ENCODE peak calls at places on chromosomes 11 and 22, in four cellular contexts. One of them, this sample, is unnamed.

GRCh38 chr22:28711820-28712777 is 29.5 kb downstream of the CHEK2 start:
- DNase-seq in lung: no peak
- DNase-seq in fibroblast of mammary gland: peak
- DNase-seq in progenitor cell of endocrine pancreas: no peak
- DNase-seq in this sample: no peak

GRCh38 chr22:29938285-29938693 is 55.3 kb downstream of the MTMR3 start:
- DNase-seq in lung: no peak
- DNase-seq in fibroblast of mammary gland: no peak
- DNase-seq in progenitor cell of endocrine pancreas: no peak
- DNase-seq in this sample: no peak

GRCh38 chr11:44321059-44321458 is 11.1 kb upstream of the ALX4 start:
- DNase-seq in lung: no peak
- DNase-seq in fibroblast of mammary gland: no peak
- DNase-seq in progenitor cell of endocrine pancreas: no peak
- DNase-seq in this sample: no peak

GRCh38 chr11:27477831-27478230 is 5.2 kb upstream of the LGR4 start:
- DNase-seq in lung: no peak
- DNase-seq in fibroblast of mammary gland: no peak
- DNase-seq in progenitor cell of endocrine pancreas: no peak
- DNase-seq in this sample: no peak

GRCh38 chr22:39463931-39464390 is 7.1 kb downstream of the MGAT3 start:
- DNase-seq in lung: peak
- DNase-seq in fibroblast of mammary gland: no peak
- DNase-seq in progenitor cell of endocrine pancreas: no peak
- DNase-seq in this sample: no peak

GRCh38 chr11:121687961-121688566 is 235.3 kb upstream of the SORL1-AS1 start:
- DNase-seq in lung: no peak
- DNase-seq in fibroblast of mammary gland: peak
- DNase-seq in progenitor cell of endocrine pancreas: no peak
- DNase-seq in this sample: no peak

GRCh38 chr22:32331236-32331917 is 26.3 kb upstream of the RFPL3 start:
- DNase-seq in lung: no peak
- DNase-seq in fibroblast of mammary gland: no peak
- DNase-seq in progenitor cell of endocrine pancreas: no peak
- DNase-seq in this sample: no peak

GRCh38 chr11:34890089-34890488 is 26.1 kb downstream of the APIP start:
- DNase-seq in lung: no peak
- DNase-seq in fibroblast of mammary gland: no peak
- DNase-seq in progenitor cell of endocrine pancreas: no peak
- DNase-seq in this sample: no peak

GRCh38 chr11:102318469-102318868 is 1.2 kb downstream of the BIRC3 start:
- DNase-seq in lung: no peak
- DNase-seq in fibroblast of mammary gland: peak
- DNase-seq in progenitor cell of endocrine pancreas: no peak
- DNase-seq in this sample: no peak

GRCh38 chr11:120303004-120303637 is 22.0 kb upstream of the TLCD5 start:
- DNase-seq in lung: peak
- DNase-seq in fibroblast of mammary gland: peak
- DNase-seq in progenitor cell of endocrine pancreas: peak
- DNase-seq in this sample: peak

GRCh38 chr22:39423976-39424375 is 24.4 kb downstream of the TAB1 start:
- DNase-seq in lung: no peak
- DNase-seq in fibroblast of mammary gland: no peak
- DNase-seq in progenitor cell of endocrine pancreas: no peak
- DNase-seq in this sample: no peak

GRCh38 chr11:103735497-103736032 is 300.9 kb upstream of the DDI1 start:
- DNase-seq in lung: no peak
- DNase-seq in fibroblast of mammary gland: peak
- DNase-seq in progenitor cell of endocrine pancreas: no peak
- DNase-seq in this sample: no peak

DNA sequence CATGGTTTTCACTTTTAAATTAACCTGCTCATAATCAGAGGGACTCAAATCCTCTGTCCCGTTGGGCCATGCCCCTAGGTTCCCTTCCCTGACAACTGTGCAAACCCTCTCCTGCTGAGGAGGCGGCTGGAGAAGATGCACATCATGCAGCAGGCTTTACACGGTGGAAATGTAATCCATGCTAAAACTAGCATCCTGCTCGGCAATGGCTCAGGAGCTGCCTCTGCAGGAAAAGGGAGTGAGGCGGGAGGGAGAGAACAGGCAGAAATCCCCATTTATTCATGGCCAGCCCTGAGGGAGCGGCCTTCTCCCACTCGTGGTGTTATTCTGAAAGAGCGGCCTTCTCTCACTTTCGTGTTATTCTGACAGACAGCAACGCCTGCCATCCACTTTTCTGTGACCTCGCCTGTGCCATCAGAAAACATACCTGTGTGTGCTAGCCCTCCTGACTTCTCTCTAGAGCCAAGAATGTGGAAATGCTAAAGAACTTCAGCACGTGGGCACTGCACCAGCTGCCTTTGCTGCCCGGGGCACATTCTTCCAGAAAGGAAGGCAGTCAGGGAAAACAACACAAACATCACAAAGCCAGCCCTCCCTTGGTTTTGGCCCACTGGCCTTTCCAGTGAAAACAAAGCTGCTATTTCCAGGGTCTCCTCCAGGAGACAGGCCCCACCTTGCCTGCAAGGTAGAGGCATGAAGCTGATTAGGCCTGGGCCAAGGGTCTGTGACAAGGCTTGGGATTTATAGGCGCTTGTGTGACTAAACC is 62.9 kb upstream of the BID start:
- DNase-seq in lung: no peak
- DNase-seq in fibroblast of mammary gland: no peak
- DNase-seq in progenitor cell of endocrine pancreas: no peak
- DNase-seq in this sample: no peak
- TF ChIP-seq CTCF in lung: no peak
- TF ChIP-seq CTCF in fibroblast of mammary gland: no peak
- TF ChIP-seq CTCF in progenitor cell of endocrine pancreas: no peak
- TF ChIP-seq CTCF in this sample: no peak

GRCh38 chr11:22733433-22733832 is 67.0 kb downstream of the GAS2 start:
- DNase-seq in lung: no peak
- DNase-seq in fibroblast of mammary gland: no peak
- DNase-seq in progenitor cell of endocrine pancreas: no peak
- DNase-seq in this sample: no peak

GRCh38 chr11:22732588-22732987 is 66.2 kb downstream of the GAS2 start:
- DNase-seq in lung: no peak
- DNase-seq in fibroblast of mammary gland: no peak
- DNase-seq in progenitor cell of endocrine pancreas: no peak
- DNase-seq in this sample: no peak

GRCh38 chr11:22728600-22729394 is 62.4 kb downstream of the GAS2 start:
- DNase-seq in lung: no peak
- DNase-seq in fibroblast of mammary gland: no peak
- DNase-seq in progenitor cell of endocrine pancreas: no peak
- DNase-seq in this sample: no peak

GRCh38 chr11:22733849-22734248 is 67.4 kb downstream of the GAS2 start:
- DNase-seq in lung: no peak
- DNase-seq in fibroblast of mammary gland: no peak
- DNase-seq in progenitor cell of endocrine pancreas: no peak
- DNase-seq in this sample: no peak

GRCh38 chr11:22730319-22730718 is 63.9 kb downstream of the GAS2 start:
- DNase-seq in lung: no peak
- DNase-seq in fibroblast of mammary gland: peak
- DNase-seq in progenitor cell of endocrine pancreas: no peak
- DNase-seq in this sample: no peak
- TF ChIP-seq CTCF in lung: no peak
- TF ChIP-seq CTCF in fibroblast of mammary gland: no peak
- TF ChIP-seq CTCF in progenitor cell of endocrine pancreas: peak
- TF ChIP-seq CTCF in this sample: no peak

DNA sequence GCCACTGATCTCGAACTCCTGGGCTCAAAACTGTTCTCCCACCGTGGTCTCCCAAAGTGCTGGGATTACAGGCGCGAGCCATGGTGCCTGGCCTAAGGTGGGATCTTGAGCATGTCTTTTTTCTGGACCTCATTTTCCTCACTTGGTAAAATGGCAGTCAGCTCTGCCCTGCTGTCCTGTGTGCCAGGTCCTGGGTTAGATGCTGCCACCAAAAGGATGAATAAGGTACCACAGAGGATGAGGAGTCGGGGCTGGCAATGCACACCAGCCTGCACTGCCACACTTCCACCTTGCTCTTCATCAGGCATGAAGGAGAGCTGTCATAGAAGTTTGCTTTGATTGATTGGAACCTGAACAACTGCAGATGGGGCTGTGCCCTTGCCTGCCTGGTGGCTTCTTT is 32.3 kb downstream of the ACO2 start:
- DNase-seq in lung: no peak
- DNase-seq in fibroblast of mammary gland: no peak
- DNase-seq in progenitor cell of endocrine pancreas: no peak
- DNase-seq in this sample: no peak
- TF ChIP-seq CTCF in lung: no peak
- TF ChIP-seq CTCF in fibroblast of mammary gland: peak
- TF ChIP-seq CTCF in progenitor cell of endocrine pancreas: no peak
- TF ChIP-seq CTCF in this sample: no peak

GRCh38 chr11:124746621-124747243 is 5.3 kb downstream of the VSIG2 start:
- DNase-seq in lung: peak
- DNase-seq in fibroblast of mammary gland: peak
- DNase-seq in progenitor cell of endocrine pancreas: peak
- DNase-seq in this sample: peak
- TF ChIP-seq CTCF in lung: peak
- TF ChIP-seq CTCF in fibroblast of mammary gland: peak
- TF ChIP-seq CTCF in progenitor cell of endocrine pancreas: peak
- TF ChIP-seq CTCF in this sample: no peak

GRCh38 chr11:119054418-119054817 is 2.6 kb downstream of the HYOU1 start:
- DNase-seq in lung: no peak
- DNase-seq in fibroblast of mammary gland: no peak
- DNase-seq in progenitor cell of endocrine pancreas: no peak
- DNase-seq in this sample: no peak

GRCh38 chr11:119056397-119056999 is 507 bp downstream of the HYOU1 start:
- DNase-seq in lung: peak
- DNase-seq in fibroblast of mammary gland: no peak
- DNase-seq in progenitor cell of endocrine pancreas: peak
- DNase-seq in this sample: no peak

GRCh38 chr11:119061256-119061655 is 4.3 kb upstream of the HYOU1 start:
- DNase-seq in lung: no peak
- DNase-seq in fibroblast of mammary gland: no peak
- DNase-seq in progenitor cell of endocrine pancreas: no peak
- DNase-seq in this sample: no peak

GRCh38 chr11:119055901-119056300 is 1.1 kb downstream of the HYOU1 start:
- DNase-seq in lung: no peak
- DNase-seq in fibroblast of mammary gland: peak
- DNase-seq in progenitor cell of endocrine pancreas: no peak
- DNase-seq in this sample: no peak

DNA sequence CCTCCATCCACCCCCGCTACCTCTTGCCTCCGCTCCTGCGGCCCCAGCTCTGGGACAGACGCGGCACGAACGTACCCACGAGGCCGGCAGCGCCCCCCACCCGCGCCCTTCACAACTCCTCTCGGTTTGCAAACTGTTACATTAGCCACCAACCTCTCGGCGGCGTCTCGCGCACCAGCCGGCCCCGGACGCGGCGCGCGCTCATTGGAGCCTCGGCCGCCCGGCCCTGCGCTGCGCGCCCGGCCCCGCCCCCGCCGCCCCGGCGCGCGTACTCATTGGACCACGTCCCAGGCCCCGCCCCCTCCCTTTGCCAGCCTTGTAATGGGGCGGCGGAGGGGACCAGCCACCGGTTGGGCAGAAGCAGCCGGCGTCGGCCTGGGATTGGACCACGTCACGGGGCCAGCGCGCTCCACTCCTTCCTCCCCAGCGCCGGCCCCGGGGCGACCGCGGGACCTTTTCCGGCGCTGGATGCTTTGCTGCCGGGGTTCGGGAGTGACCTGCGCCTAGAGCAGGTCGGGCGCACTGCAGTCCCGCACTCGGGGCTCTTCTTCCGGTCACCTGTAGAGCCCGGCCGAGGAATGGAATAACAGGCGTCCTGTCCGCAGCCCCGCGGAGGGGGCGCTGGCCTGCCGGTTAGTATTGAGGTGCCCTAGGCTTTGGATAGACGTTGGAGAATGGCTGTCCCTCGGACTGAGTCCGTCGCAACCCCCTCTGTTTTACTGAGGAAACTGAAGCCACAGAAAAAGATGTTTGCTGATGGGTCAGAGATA is at the start of gene HYOU1:
- DNase-seq in lung: peak
- DNase-seq in fibroblast of mammary gland: peak
- DNase-seq in progenitor cell of endocrine pancreas: peak
- DNase-seq in this sample: peak
- TF ChIP-seq CTCF in lung: no peak
- TF ChIP-seq CTCF in fibroblast of mammary gland: peak
- TF ChIP-seq CTCF in progenitor cell of endocrine pancreas: peak
- TF ChIP-seq CTCF in this sample: no peak

DNA sequence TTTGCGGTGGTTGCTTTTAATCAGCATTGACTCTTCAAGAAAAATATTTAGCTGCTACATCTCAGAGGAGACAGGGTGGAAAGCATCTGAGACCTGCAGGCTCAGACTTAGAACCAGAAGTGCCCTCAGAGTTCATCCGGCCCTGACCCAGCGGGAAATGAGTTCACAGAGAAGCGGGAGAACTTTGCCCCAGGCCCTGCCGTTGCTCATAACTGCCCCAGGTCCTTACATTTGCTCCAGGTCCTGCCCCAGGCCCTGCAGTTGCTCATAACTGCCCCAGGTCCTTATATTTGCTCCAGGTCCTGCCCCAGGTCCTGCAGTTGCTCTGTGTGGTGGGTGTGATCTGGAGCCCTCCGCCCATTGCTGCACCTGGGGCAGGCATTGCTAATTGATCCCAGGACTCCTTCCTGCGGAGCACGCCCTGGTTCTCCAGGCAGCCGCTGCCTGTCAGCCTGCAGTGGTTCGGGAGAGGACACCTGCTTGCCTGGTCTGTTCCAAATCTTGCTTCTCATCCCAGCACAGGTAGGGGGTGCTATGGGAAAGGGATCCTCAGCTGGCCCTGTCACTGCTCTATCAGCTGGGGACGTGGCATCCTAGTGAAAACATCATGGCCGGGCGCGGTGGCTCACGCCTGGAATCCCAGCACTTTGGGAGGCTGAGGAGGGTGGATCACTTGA is 58.1 kb upstream of the PPP6R3 start:
- DNase-seq in lung: no peak
- DNase-seq in fibroblast of mammary gland: no peak
- DNase-seq in progenitor cell of endocrine pancreas: no peak
- DNase-seq in this sample: no peak
- TF ChIP-seq CTCF in lung: no peak
- TF ChIP-seq CTCF in fibroblast of mammary gland: no peak
- TF ChIP-seq CTCF in progenitor cell of endocrine pancreas: no peak
- TF ChIP-seq CTCF in this sample: no peak

GRCh38 chr11:68145120-68145866 is 24.1 kb upstream of the CHKA start:
- DNase-seq in lung: no peak
- DNase-seq in fibroblast of mammary gland: no peak
- DNase-seq in progenitor cell of endocrine pancreas: no peak
- DNase-seq in this sample: no peak

GRCh38 chr11:68143310-68143689 is 22.1 kb upstream of the CHKA start:
- DNase-seq in lung: no peak
- DNase-seq in fibroblast of mammary gland: no peak
- DNase-seq in progenitor cell of endocrine pancreas: no peak
- DNase-seq in this sample: no peak

GRCh38 chr11:68148071-68148805 is 27.1 kb upstream of the CHKA start:
- DNase-seq in lung: no peak
- DNase-seq in fibroblast of mammary gland: no peak
- DNase-seq in progenitor cell of endocrine pancreas: no peak
- DNase-seq in this sample: no peak

GRCh38 chr11:68146704-68147474 is 25.7 kb upstream of the CHKA start:
- DNase-seq in lung: peak
- DNase-seq in fibroblast of mammary gland: peak
- DNase-seq in progenitor cell of endocrine pancreas: peak
- DNase-seq in this sample: no peak

GRCh38 chr11:68146010-68146540 is 24.9 kb upstream of the CHKA start:
- DNase-seq in lung: peak
- DNase-seq in fibroblast of mammary gland: no peak
- DNase-seq in progenitor cell of endocrine pancreas: no peak
- DNase-seq in this sample: no peak
- TF ChIP-seq CTCF in lung: no peak
- TF ChIP-seq CTCF in fibroblast of mammary gland: no peak
- TF ChIP-seq CTCF in progenitor cell of endocrine pancreas: no peak
- TF ChIP-seq CTCF in this sample: no peak

GRCh38 chr11:11732116-11732515 is 109.7 kb upstream of the USP47 start:
- DNase-seq in lung: no peak
- DNase-seq in fibroblast of mammary gland: peak
- DNase-seq in progenitor cell of endocrine pancreas: no peak
- DNase-seq in this sample: no peak
- TF ChIP-seq CTCF in lung: no peak
- TF ChIP-seq CTCF in fibroblast of mammary gland: no peak
- TF ChIP-seq CTCF in progenitor cell of endocrine pancreas: no peak
- TF ChIP-seq CTCF in this sample: no peak